ENCODE peak calls at places on chromosomes 1 and 21, in five cellular contexts. Y is activated T-cell treated with anti-CD3 and anti-CD28 coated beads for 1 hour, M is nucleus accumbens, W is transverse colon, S is kidney glomerular epithelial cell. X is an unnamed sample.
A peak's percentile ranks its signal among the peaks of the same experiment; 100 is the strongest.

GRCh38 chr1:186899977-186900376 is 71.2 kb downstream of the PLA2G4A start:
- DNase-seq in Y (no peak), M (no peak), W (no peak), S (no peak), X (no peak)

GRCh38 chr1:34663031-34663430 is 91.8 kb upstream of the GJB5 start:
- DNase-seq in Y (no peak), M (no peak), W (no peak), S (no peak), X (no peak)

GRCh38 chr1:221900678-221901077 is 158.8 kb upstream of the DUSP10 start:
- DNase-seq in Y (no peak), M (no peak), W (no peak), S (no peak), X (no peak)

GRCh38 chr1:169031566-169032224 is 74.8 kb upstream of the ATP1B1 start:
- DNase-seq in Y (no peak), M (no peak), W (no peak), S (no peak), X (no peak)

GRCh38 chr1:54012862-54013261 is 5.1 kb downstream of the LDLRAD1 start:
- DNase-seq in Y (no peak), M (no peak), W (no peak), S (no peak), X (no peak)

GRCh38 chr1:172321429-172321828 is 99.1 kb upstream of the C1orf105 start:
- DNase-seq in Y (no peak), M (no peak), W (no peak), S (no peak), X (no peak)

GRCh38 chr1:115112496-115113375 is 23.4 kb upstream of the TSPAN2 start:
- DNase-seq in Y (peak; percentile 48), M (peak; percentile 13), W (peak; percentile 38), S (peak; percentile 15), X (no peak)

GRCh38 chr1:14597343-14598006 is 1.0 kb upstream of the KAZN start:
- DNase-seq in Y (no peak), M (no peak), W (no peak), S (peak; percentile 16), X (no peak)

GRCh38 chr1:35886606-35887431 is 3.8 kb downstream of the AGO1 start:
- DNase-seq in Y (no peak), M (no peak), W (no peak), S (no peak), X (no peak)

GRCh38 chr1:44000266-44000665 is 8.9 kb downstream of the CCDC24 start:
- DNase-seq in Y (no peak), M (no peak), W (no peak), S (no peak), X (no peak)

GRCh38 chr1:228150458-228151169 is 884 bp downstream of the GJC2 start:
- DNase-seq in Y (no peak), M (peak; percentile 68), W (peak; percentile 57), S (no peak), X (no peak)

GRCh38 chr1:181479137-181479745 is 4.1 kb upstream of the CACNA1E start:
- DNase-seq in Y (no peak), M (peak; percentile 49), W (peak; percentile 26), S (peak; percentile 43), X (peak; percentile 62)

GRCh38 chr1:15295676-15296075 is 48.7 kb downstream of the FHAD1 start:
- DNase-seq in Y (no peak), M (no peak), W (no peak), S (no peak), X (no peak)

GRCh38 chr21:17915976-17916375 is 96.8 kb upstream of the C21orf91 start:
- DNase-seq in Y (no peak), M (no peak), W (no peak), S (no peak), X (no peak)

GRCh38 chr1:85275701-85276289 is 637 bp downstream of the BCL10 start:
- DNase-seq in Y (no peak), M (no peak), W (peak; percentile 25), S (peak; percentile 54), X (no peak)

GRCh38 chr1:172837816-172838680 is 179.1 kb downstream of the FASLG start:
- DNase-seq in Y (no peak), M (no peak), W (no peak), S (no peak), X (no peak)

GRCh38 chr1:155062702-155063411 is 683 bp upstream of the EFNA4 start:
- DNase-seq in Y (peak; percentile 70), M (no peak), W (peak; percentile 84), S (no peak), X (peak; percentile 81)

GRCh38 chr1:221783936-221784335 is 42.0 kb upstream of the DUSP10 start:
- DNase-seq in Y (no peak), M (no peak), W (no peak), S (no peak), X (no peak)

GRCh38 chr1:68571499-68571898 is 74.6 kb upstream of the DEPDC1 start:
- DNase-seq in Y (no peak), M (no peak), W (no peak), S (no peak), X (no peak)

GRCh38 chr1:225774276-225775147 is 3.1 kb upstream of the SRP9 start:
- DNase-seq in Y (no peak), M (no peak), W (no peak), S (peak; percentile 63), X (no peak)

X was measured in 8988T.